ENCODE peak calls at places on chromosomes 4 and X, in six cellular contexts. X is osteocyte; I is activated T-helper 9 cell treated with anti-CD3 and anti-CD28 coated beads, Interleukin-2, amount 50 U/mL, for 16 hours; Q is naive thymus-derived CD8-positive, alpha-beta T cell; N is aorta; R is type B pancreatic cell. A is an unnamed sample.

GRCh38 chr4:100312615-100313355 is 122.5 kb upstream of the DDIT4L start:
- DNase-seq in X (no peak), I (no peak), Q (no peak), N (no peak), R (no peak), A (no peak)

GRCh38 chr4:159199827-159200226 is 96.9 kb downstream of the RAPGEF2 start:
- DNase-seq in X (no peak), I (no peak), Q (no peak), N (no peak), R (no peak), A (no peak)

GRCh38 chr4:59598233-59598618 is 1601.9 kb upstream of the ADGRL3 start:
- DNase-seq in X (no peak), I (no peak), Q (no peak), N (no peak), R (no peak), A (no peak)

GRCh38 chrX:24999501-24999900 is 16.3 kb downstream of the ARX start:
- DNase-seq in X (no peak), I (no peak), Q (no peak), N (no peak), R (no peak), A (no peak)

GRCh38 chr4:55675196-55675793 is 39.2 kb upstream of the NMU start:
- DNase-seq in X (no peak), I (no peak), Q (no peak), N (no peak), R (no peak), A (no peak)

GRCh38 chr4:152709675-152710438 is 30.1 kb upstream of the TMEM154 start:
- DNase-seq in X (no peak), I (no peak), Q (no peak), N (no peak), R (no peak), A (no peak)

GRCh38 chrX:145751943-145752342 is 65.7 kb upstream of the SLITRK2 start:
- DNase-seq in X (no peak), I (no peak), Q (no peak), N (no peak), R (no peak), A (no peak)

GRCh38 chrX:46208225-46208854 is 336.9 kb downstream of the ZNF674 start:
- DNase-seq in X (no peak), I (no peak), Q (no peak), N (no peak), R (no peak), A (no peak)

GRCh38 chrX:18983711-18984380 is at the start of gene PHKA2:
- DNase-seq in X (peak), I (peak), Q (peak), N (peak), R (peak), A (no peak)

GRCh38 chrX:42237956-42238355 is 314.6 kb upstream of the CASK start:
- DNase-seq in X (no peak), I (no peak), Q (no peak), N (no peak), R (no peak), A (no peak)

GRCh38 chr4:2339458-2340271 is 77.8 kb upstream of the MXD4 start:
- DNase-seq in X (no peak), I (no peak), Q (no peak), N (peak), R (no peak), A (no peak)

GRCh38 chrX:44228621-44229020 is 114.9 kb downstream of the EFHC2 start:
- DNase-seq in X (no peak), I (no peak), Q (no peak), N (no peak), R (no peak), A (no peak)

GRCh38 chrX:39677987-39678840 is 419.5 kb downstream of the BCOR start:
- DNase-seq in X (no peak), I (no peak), Q (no peak), N (no peak), R (no peak), A (no peak)

GRCh38 chr4:70709551-70710080 is 12.1 kb upstream of the RUFY3 start:
- DNase-seq in X (no peak), I (no peak), Q (no peak), N (no peak), R (no peak), A (no peak)

GRCh38 chr4:108337923-108338322 is 169.2 kb upstream of the LEF1 start:
- DNase-seq in X (no peak), I (no peak), Q (no peak), N (no peak), R (no peak), A (no peak)

GRCh38 chr4:20687894-20688293 is 12.4 kb upstream of the PACRGL start:
- DNase-seq in X (no peak), I (no peak), Q (no peak), N (no peak), R (no peak), A (no peak)

GRCh38 chr4:89293299-89293698 is 14.3 kb downstream of the GPRIN3 start:
- DNase-seq in X (no peak), I (no peak), Q (no peak), N (no peak), R (no peak), A (no peak)

GRCh38 chr4:107444-108429 is 16.6 kb upstream of the ZNF718 start:
- DNase-seq in X (no peak), I (no peak), Q (no peak), N (no peak), R (no peak), A (no peak)

GRCh38 chr4:41213563-41214157 is 682 bp downstream of the APBB2 start:
- DNase-seq in X (no peak), I (no peak), Q (no peak), N (peak), R (peak), A (no peak)

GRCh38 chr4:19514276-19515070 is 737.2 kb upstream of the SLIT2 start:
- DNase-seq in X (no peak), I (no peak), Q (no peak), N (no peak), R (no peak), A (no peak)

GRCh38 chr4:168109527-168109926 is 17.2 kb downstream of the ANXA10 start:
- DNase-seq in X (no peak), I (no peak), Q (no peak), N (no peak), R (no peak), A (no peak)

GRCh38 chr4:177047070-177047850 is 254.5 kb upstream of the VEGFC start:
- DNase-seq in X (peak), I (peak), Q (peak), N (peak), R (peak), A (no peak)

GRCh38 chrX:148504412-148504950 is 4.1 kb downstream of the AFF2 start:
- DNase-seq in X (no peak), I (no peak), Q (no peak), N (no peak), R (no peak), A (no peak)

GRCh38 chr4:150722908-150723362 is 141.0 kb downstream of the MAB21L2 start:
- DNase-seq in X (peak), I (no peak), Q (no peak), N (peak), R (no peak), A (no peak)

GRCh38 chr4:53169695-53170617 is 195.9 kb downstream of the SCFD2 start:
- DNase-seq in X (no peak), I (no peak), Q (no peak), N (no peak), R (no peak), A (no peak)

GRCh38 chr4:139617702-139618490 is 47.7 kb upstream of the MGST2 start:
- DNase-seq in X (no peak), I (no peak), Q (no peak), N (no peak), R (no peak), A (no peak)

GRCh38 chr4:41025824-41026223 is 188.5 kb downstream of the APBB2 start:
- DNase-seq in X (no peak), I (no peak), Q (no peak), N (no peak), R (no peak), A (no peak)

GRCh38 chr4:57426779-57427395 is 316.7 kb upstream of the IGFBP7 start:
- DNase-seq in X (no peak), I (no peak), Q (no peak), N (peak), R (peak), A (no peak)

A was measured in effector memory CD8-positive, alpha-beta T cell.